ENCODE peak calls at places on chromosomes 16 and 17, in six cellular contexts. R is sigmoid colon, W is osteocyte, K is brain microvascular endothelial cell, D is cardiac muscle cell, Q is progenitor cell of endocrine pancreas. V is an unnamed sample.

GRCh38 chr16:6835941-6836340 is 496.7 kb upstream of the RBFOX1 start:
- DNase-seq in R (no peak), W (no peak), K (no peak), D (no peak), Q (no peak), V (no peak)

GRCh38 chr16:51556694-51557327 is 405.7 kb upstream of the SALL1 start:
- DNase-seq in R (peak), W (no peak), K (peak), D (peak), Q (no peak), V (no peak)

GRCh38 chr17:6098466-6099180 is 28.4 kb downstream of the WSCD1 start:
- DNase-seq in R (peak), W (no peak), K (no peak), D (peak), Q (no peak), V (no peak)

GRCh38 chr16:86016201-86016965 is 117.4 kb downstream of the IRF8 start:
- DNase-seq in R (peak), W (no peak), K (peak), D (peak), Q (no peak), V (peak)

GRCh38 chr16:80208015-80208414 is 332.8 kb upstream of the DYNLRB2 start:
- DNase-seq in R (no peak), W (no peak), K (no peak), D (no peak), Q (no peak), V (no peak)

GRCh38 chr17:55730380-55730779 is 7.7 kb upstream of the TMEM100 start:
- DNase-seq in R (no peak), W (no peak), K (no peak), D (peak), Q (no peak), V (no peak)

GRCh38 chr16:24075929-24076716 is 180.0 kb upstream of the CACNG3 start:
- DNase-seq in R (no peak), W (peak), K (no peak), D (no peak), Q (no peak), V (no peak)

GRCh38 chr16:57756424-57757325 is 21.1 kb downstream of the KATNB1 start:
- DNase-seq in R (no peak), W (no peak), K (no peak), D (no peak), Q (no peak), V (no peak)

GRCh38 chr17:80363120-80363515 is 51.8 kb upstream of the ENDOV start:
- DNase-seq in R (peak), W (no peak), K (no peak), D (peak), Q (no peak), V (no peak)

GRCh38 chr17:80363518-80364090 is 51.4 kb upstream of the ENDOV start:
- DNase-seq in R (peak), W (no peak), K (no peak), D (no peak), Q (no peak), V (no peak)

GRCh38 chr17:80362428-80363119 is 52.4 kb upstream of the ENDOV start:
- DNase-seq in R (peak), W (no peak), K (peak), D (peak), Q (no peak), V (no peak)

GRCh38 chr17:80365001-80365965 is 49.7 kb upstream of the ENDOV start:
- DNase-seq in R (peak), W (no peak), K (no peak), D (no peak), Q (no peak), V (no peak)

DNA sequence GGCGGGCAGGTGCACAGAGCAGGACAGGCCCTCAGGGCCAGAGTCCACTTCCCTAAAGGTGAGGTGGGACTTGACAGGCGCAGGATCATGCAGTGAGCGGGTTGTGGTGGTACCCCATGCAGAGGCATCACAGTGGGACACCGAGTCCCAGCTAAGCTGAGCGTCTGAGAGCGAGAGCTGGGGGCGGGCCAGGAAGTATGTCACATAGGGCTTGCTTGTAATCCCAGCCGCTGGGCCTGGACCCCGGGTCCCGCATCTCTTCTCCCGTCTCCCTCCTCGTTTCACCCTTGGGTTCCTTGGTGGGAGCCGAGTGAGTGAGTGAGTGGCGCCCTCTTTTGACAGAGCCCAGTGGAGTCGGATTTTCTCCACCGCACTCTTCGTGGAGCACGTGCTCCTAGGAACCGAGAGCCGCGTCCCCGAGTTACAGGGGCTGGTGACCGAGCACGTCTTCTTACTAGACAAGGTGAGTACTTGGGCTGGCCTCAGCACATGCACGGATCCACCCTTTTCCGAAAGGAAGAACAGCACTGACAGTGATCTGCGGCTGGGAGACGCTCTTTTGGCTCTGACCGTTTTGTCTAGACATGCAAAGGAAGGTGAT is 50.8 kb upstream of the ENDOV start:
- DNase-seq in R (peak), W (no peak), K (no peak), D (peak), Q (no peak), V (peak)
- TF ChIP-seq CTCF in R (no peak), W (peak), K (peak), D (peak), Q (peak), V (peak)

GRCh38 chr16:30761928-30762902 is at the start of the genes CFAP119 and RNF40:
- DNase-seq in R (peak), W (peak), K (peak), D (peak), Q (peak), V (peak)
- TF ChIP-seq CTCF in R (no peak), W (no peak), K (no peak), D (no peak), Q (no peak), V (no peak)

DNA sequence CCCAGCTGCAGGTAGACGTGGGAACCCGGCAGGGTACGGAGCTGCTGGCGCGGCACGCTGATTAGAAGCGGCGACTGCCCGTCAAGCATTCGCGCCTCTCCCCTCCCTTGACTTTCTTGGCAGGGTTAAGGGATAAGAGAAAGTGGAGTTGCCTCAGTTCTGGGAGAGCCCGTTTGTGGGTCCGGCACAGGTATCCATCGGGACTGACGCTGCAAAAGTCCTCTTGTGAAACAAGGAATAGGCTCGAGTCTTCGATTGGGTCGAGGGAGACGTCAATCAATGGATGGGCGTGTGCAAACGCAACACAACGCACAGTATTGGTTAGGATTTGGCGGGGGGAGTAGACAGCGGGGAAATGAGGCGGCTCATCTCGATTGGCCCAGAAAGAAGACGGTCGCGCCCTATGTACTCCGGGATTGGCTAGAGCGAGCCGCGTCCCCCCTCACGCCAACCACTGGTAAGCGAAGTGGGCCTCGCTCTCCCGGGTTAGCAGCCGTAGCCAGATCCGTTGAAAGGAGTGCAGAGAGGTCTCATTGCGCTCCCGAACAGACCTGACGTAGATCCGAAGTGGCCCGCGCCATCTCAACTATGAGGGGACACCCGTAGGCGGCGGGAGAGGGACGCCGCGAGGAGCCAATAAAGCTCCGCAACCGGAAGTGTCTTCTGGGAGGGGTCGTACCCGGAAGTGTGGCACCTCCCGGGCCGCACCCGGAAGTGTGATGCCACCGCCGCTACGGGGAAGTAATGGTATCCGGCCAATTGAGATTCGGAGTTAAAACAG is at the start of gene MON1B:
- DNase-seq in R (peak), W (peak), K (peak), D (peak), Q (peak), V (peak)
- TF ChIP-seq CTCF in R (no peak), W (no peak), K (no peak), D (no peak), Q (peak), V (peak)

GRCh38 chr16:2007081-2007836 is 2.4 kb downstream of the ZNF598 start:
- DNase-seq in R (no peak), W (no peak), K (no peak), D (no peak), Q (no peak), V (no peak)

GRCh38 chr16:2009302-2009711 is 314 bp downstream of the ZNF598 start:
- DNase-seq in R (no peak), W (no peak), K (no peak), D (no peak), Q (no peak), V (no peak)

GRCh38 chr16:2008631-2009301 is 855 bp downstream of the ZNF598 start:
- DNase-seq in R (no peak), W (no peak), K (no peak), D (peak), Q (no peak), V (no peak)

GRCh38 chr16:2008009-2008526 is 1.6 kb downstream of the ZNF598 start:
- DNase-seq in R (no peak), W (no peak), K (no peak), D (peak), Q (no peak), V (no peak)

GRCh38 chr16:2009791-2010510 is at the start of gene ZNF598:
- DNase-seq in R (peak), W (peak), K (peak), D (peak), Q (peak), V (peak)
- TF ChIP-seq CTCF in R (no peak), W (peak), K (no peak), D (no peak), Q (no peak), V (peak)

GRCh38 chr16:52912565-52913173 is 140.0 kb downstream of the CHD9NB start:
- DNase-seq in R (no peak), W (no peak), K (peak), D (peak), Q (peak), V (peak)

GRCh38 chr16:52914428-52914827 is 138.3 kb downstream of the CHD9NB start:
- DNase-seq in R (no peak), W (no peak), K (no peak), D (no peak), Q (no peak), V (no peak)
- TF ChIP-seq CTCF in R (no peak), W (no peak), K (no peak), D (no peak), Q (no peak), V (no peak)

GRCh38 chr17:21280081-21280518 is 4.4 kb upstream of the MAP2K3 start:
- DNase-seq in R (peak), W (peak), K (peak), D (peak), Q (peak), V (peak)
- TF ChIP-seq CTCF in R (peak), W (peak), K (peak), D (peak), Q (peak), V (peak)

GRCh38 chr17:11996722-11997146 is 541 bp downstream of the ZNF18 start:
- DNase-seq in R (no peak), W (no peak), K (peak), D (peak), Q (no peak), V (no peak)
- TF ChIP-seq CTCF in R (peak), W (no peak), K (peak), D (no peak), Q (no peak), V (peak)

GRCh38 chr16:13435415-13435814 is 484.5 kb upstream of the ERCC4 start:
- DNase-seq in R (no peak), W (no peak), K (no peak), D (no peak), Q (no peak), V (no peak)

GRCh38 chr16:13439766-13440165 is 480.2 kb upstream of the ERCC4 start:
- DNase-seq in R (no peak), W (no peak), K (no peak), D (no peak), Q (no peak), V (no peak)

GRCh38 chr16:13436641-13437423 is 483.1 kb upstream of the ERCC4 start:
- DNase-seq in R (no peak), W (no peak), K (no peak), D (no peak), Q (no peak), V (no peak)

GRCh38 chr16:13438064-13438463 is 481.9 kb upstream of the ERCC4 start:
- DNase-seq in R (no peak), W (no peak), K (no peak), D (no peak), Q (no peak), V (no peak)

GRCh38 chr16:13435873-13436474 is 484.0 kb upstream of the ERCC4 start:
- DNase-seq in R (no peak), W (no peak), K (no peak), D (no peak), Q (no peak), V (no peak)
- TF ChIP-seq CTCF in R (no peak), W (no peak), K (no peak), D (no peak), Q (peak), V (no peak)

GRCh38 chr16:89135166-89135565 is 36.4 kb upstream of the CDH15 start:
- DNase-seq in R (no peak), W (no peak), K (no peak), D (no peak), Q (no peak), V (no peak)
- TF ChIP-seq CTCF in R (no peak), W (no peak), K (no peak), D (no peak), Q (no peak), V (no peak)

V was measured in neural crest cell.